ENCODE peak calls at places on chromosome 20, in four cellular contexts. P is sigmoid colon; T is CD8-positive, alpha-beta T cell; J is GM23248. V is an unnamed sample.

GRCh38 chr20:35122787-35123405 is 24.2 kb downstream of the EDEM2 start:
- DNase-seq in P (no peak), T (no peak), J (no peak), V (no peak)

GRCh38 chr20:17796096-17796563 is 96.4 kb downstream of the BANF2 start:
- DNase-seq in J (peak; percentile 89), P (peak; percentile 83), T (no peak), V (peak; percentile 90)

GRCh38 chr20:14928083-14928482 is 590.7 kb upstream of the FLRT3 start:
- DNase-seq in T (no peak), P (no peak), J (no peak), V (no peak)

GRCh38 chr20:19408971-19409370 is 196.5 kb downstream of the SLC24A3 start:
- DNase-seq in T (no peak), J (no peak), P (no peak), V (no peak)

GRCh38 chr20:20407891-20408805 is 40.2 kb downstream of the INSM1 start:
- DNase-seq in J (peak; percentile 32), P (no peak), T (no peak), V (no peak)

GRCh38 chr20:9492067-9492466 is 22.3 kb upstream of the LAMP5 start:
- DNase-seq in J (no peak), T (no peak), P (no peak), V (no peak)

GRCh38 chr20:13494019-13494418 is 144.7 kb downstream of the TASP1 start:
- DNase-seq in T (no peak), J (peak; percentile 60), P (no peak), V (no peak)

GRCh38 chr20:34420975-34421374 is 57.9 kb downstream of the ITCH start:
- DNase-seq in T (no peak), J (no peak), P (no peak), V (no peak)

GRCh38 chr20:32157611-32158010 is 48.1 kb downstream of the TM9SF4 start:
- DNase-seq in T (no peak), J (no peak), P (peak; percentile 57), V (peak; percentile 36)

GRCh38 chr20:8012724-8013123 is 6.8 kb downstream of the TMX4 start:
- DNase-seq in T (no peak), P (no peak), J (no peak), V (no peak)

GRCh38 chr20:22524393-22525015 is 59.9 kb downstream of the FOXA2 start:
- DNase-seq in T (no peak), J (no peak), P (no peak), V (no peak)

GRCh38 chr20:19824861-19825260 is 66.8 kb downstream of the RIN2 start:
- DNase-seq in T (no peak), J (peak; percentile 58), P (no peak), V (no peak)

GRCh38 chr20:23928788-23929187 is 49.2 kb upstream of the CST5 start:
- DNase-seq in P (no peak), J (no peak), T (no peak), V (peak; percentile 12)

GRCh38 chr20:17995967-17996819 is 27.4 kb downstream of the MGME1 start:
- DNase-seq in T (peak; percentile 11), P (no peak), J (peak; percentile 88), V (no peak)

GRCh38 chr20:58210398-58210747 is 18.1 kb downstream of the ANKRD60 start:
- DNase-seq in P (no peak), J (no peak), T (no peak), V (no peak)

GRCh38 chr20:32050324-32050723 is 1.7 kb upstream of the HCK start:
- DNase-seq in T (no peak), J (no peak), P (no peak), V (no peak)

GRCh38 chr20:5030348-5031205 is 29.3 kb upstream of the SLC23A2 start:
- DNase-seq in T (no peak), J (no peak), P (no peak), V (no peak)

GRCh38 chr20:35972445-35972844 is 4.1 kb downstream of the CNBD2 start:
- DNase-seq in P (no peak), T (no peak), J (peak; percentile 14), V (no peak)

GRCh38 chr20:59603727-59604608 is at the start of gene PHACTR3:
- DNase-seq in J (no peak), T (no peak), P (no peak), V (no peak)

GRCh38 chr20:8394308-8394945 is 262.4 kb downstream of the PLCB1 start:
- DNase-seq in T (no peak), J (peak; percentile 83), P (no peak), V (no peak)

GRCh38 chr20:43838703-43839060 is 76.0 kb upstream of the TOX2 start:
- DNase-seq in P (no peak), J (no peak), T (no peak), V (no peak)

GRCh38 chr20:36611625-36612024 is 6.0 kb downstream of the RAB5IF start:
- DNase-seq in P (no peak), J (no peak), T (no peak), V (no peak)

GRCh38 chr20:32893878-32894483 is 35.3 kb downstream of the EFCAB8 start:
- DNase-seq in P (no peak), T (no peak), J (peak; percentile 37), V (no peak)

GRCh38 chr20:54173653-54174451 is at the start of gene CYP24A1:
- DNase-seq in T (no peak), J (peak; percentile 64), P (no peak), V (peak; percentile 60)

GRCh38 chr20:43102394-43102793 is 87.3 kb downstream of the PTPRT start:
- DNase-seq in J (no peak), P (no peak), T (no peak), V (no peak)

GRCh38 chr20:32034581-32035397 is 17.3 kb upstream of the HCK start:
- DNase-seq in T (no peak), P (no peak), J (peak; percentile 37), V (no peak)

GRCh38 chr20:41499064-41499463 is 119.1 kb downstream of the CHD6 start:
- DNase-seq in P (no peak), T (no peak), J (peak; percentile 55), V (no peak)

GRCh38 chr20:426564-426963 is 18.5 kb downstream of the RBCK1 start:
- DNase-seq in P (no peak), J (no peak), T (no peak), V (no peak)

GRCh38 chr20:6501061-6501460 is 266.4 kb upstream of the BMP2 start:
- DNase-seq in J (peak; percentile 59), P (no peak), T (no peak), V (no peak)

GRCh38 chr20:36647194-36648121 is 1.5 kb upstream of the SLA2 start:
- DNase-seq in J (no peak), T (no peak), P (no peak), V (no peak)

GRCh38 chr20:50930139-50931047 is 844 bp downstream of the ADNP start:
- DNase-seq in J (peak; percentile 64), P (no peak), T (peak; percentile 20), V (peak; percentile 64)

GRCh38 chr20:37198962-37199660 is 19.8 kb upstream of the MROH8 start:
- DNase-seq in J (no peak), T (no peak), P (no peak), V (no peak)

GRCh38 chr20:61291166-61291829 is 39.2 kb downstream of the CDH4 start:
- DNase-seq in P (no peak), J (no peak), T (no peak), V (no peak)

GRCh38 chr20:20211274-20211987 is 156.5 kb upstream of the INSM1 start:
- DNase-seq in P (no peak), J (peak; percentile 48), T (no peak), V (no peak)

GRCh38 chr20:18831830-18832229 is 18.2 kb downstream of the SCP2D1 start:
- DNase-seq in T (no peak), P (no peak), J (peak; percentile 20), V (no peak)

GRCh38 chr20:561437-562231 is 18.0 kb upstream of the CSNK2A1 start:
- DNase-seq in J (peak; percentile 77), T (peak; percentile 15), P (peak; percentile 73), V (peak; percentile 67)

DNA sequence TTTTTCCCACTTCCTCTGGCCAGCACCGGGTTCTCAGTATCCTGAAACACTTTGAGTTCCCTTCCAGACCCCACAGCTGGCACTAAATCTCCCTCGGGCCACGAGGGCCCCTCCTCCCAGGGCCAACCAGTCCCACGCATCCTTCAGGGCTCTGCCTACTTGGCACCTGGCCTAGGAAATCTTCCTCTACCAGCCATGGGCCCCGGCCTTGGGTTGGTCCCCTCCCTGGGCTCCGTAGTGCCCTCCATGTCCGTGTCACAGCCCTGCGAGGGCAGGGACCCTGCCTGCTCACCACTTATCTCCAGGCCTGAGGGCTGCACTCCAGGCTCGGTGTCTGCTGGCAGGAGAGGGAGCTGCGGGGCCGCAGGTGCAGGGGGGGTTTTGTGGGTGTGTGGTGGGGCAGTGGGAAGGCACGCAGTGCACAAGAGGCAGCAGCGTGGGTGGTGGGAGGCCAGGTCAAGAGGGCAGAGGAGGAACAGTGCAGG is 48.8 kb upstream of the CDH22 start:
- DNase-seq in P (no peak), J (no peak), T (no peak), V (peak; percentile 39)
- H3K27me3 ChIP-seq in P (no peaks in the 10 kb centered on the region), J (no peaks in the 10 kb centered on the region), T (no peaks in the 10 kb centered on the region), V (no peaks in the 10 kb centered on the region)

GRCh38 chr20:63956664-63957003 is 418 bp upstream of the UCKL1 start:
- DNase-seq in J (no peak), T (no peak), P (no peak), V (no peak)
- H3K4me1 ChIP-seq in J (peaks cover 22% of the 10 kb centered on the region), T (peaks cover 28% of the 10 kb centered on the region), P (peaks cover 56% of the 10 kb centered on the region), V (peaks cover 2% of the 10 kb centered on the region)

GRCh38 chr20:63021356-63022321 is 14.9 kb upstream of the BHLHE23 start:
- DNase-seq in J (no peak), T (no peak), P (no peak), V (peak; percentile 41)
- H3K27me3 ChIP-seq in J (peaks cover 56% of the 10 kb centered on the region), T (no peaks in the 10 kb centered on the region), P (peaks cover 91% of the 10 kb centered on the region), V (no peaks in the 10 kb centered on the region)

GRCh38 chr20:45341579-45341938 is 6.7 kb downstream of the SDC4 start:
- DNase-seq in J (no peak), P (no peak), T (no peak), V (no peak)
- H3K4me1 ChIP-seq in J (peaks cover 79% of the 10 kb centered on the region), P (peaks cover 100% of the 10 kb centered on the region), T (no peaks in the 10 kb centered on the region), V (peaks cover 70% of the 10 kb centered on the region)

GRCh38 chr20:63249891-63250290 is 4.4 kb downstream of the NKAIN4 start:
- DNase-seq in P (no peak), T (no peak), J (no peak), V (no peak)

GRCh38 chr20:63246490-63247284 is 7.6 kb downstream of the NKAIN4 start:
- DNase-seq in T (no peak), J (peak; percentile 28), P (no peak), V (peak; percentile 39)

GRCh38 chr20:63244468-63244867 is 8.8 kb downstream of the BIRC7 start:
- DNase-seq in P (no peak), J (no peak), T (no peak), V (no peak)

GRCh38 chr20:63248835-63249591 is 5.2 kb downstream of the NKAIN4 start:
- DNase-seq in P (no peak), T (no peak), J (no peak), V (no peak)

DNA sequence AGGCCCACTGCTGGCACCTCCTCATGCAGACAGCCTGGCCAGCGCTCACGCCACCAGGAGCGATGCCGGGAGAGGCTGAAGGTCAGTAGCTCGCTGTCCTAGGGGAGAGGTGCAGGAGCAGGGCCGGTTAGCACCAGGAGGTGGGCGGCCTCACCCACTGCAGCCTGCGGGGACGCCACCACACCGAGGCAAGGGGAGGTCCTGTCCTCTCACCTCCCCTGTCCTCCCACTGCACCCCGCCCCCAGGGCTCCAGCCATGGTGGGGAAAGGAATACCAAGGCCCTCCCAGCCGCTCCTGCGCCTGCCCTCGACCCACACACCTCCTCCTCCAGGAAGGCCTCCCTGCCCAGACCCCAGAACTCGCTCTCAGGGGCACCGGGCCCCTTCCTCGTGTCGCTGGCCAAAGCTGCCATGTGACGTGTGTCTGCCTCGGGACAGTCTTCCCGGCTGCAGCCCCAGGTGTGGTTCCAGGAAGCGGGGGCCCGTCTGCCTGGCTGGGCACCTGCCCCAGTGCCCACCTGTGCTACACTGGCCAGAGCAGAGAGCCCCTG is 6.5 kb downstream of the NKAIN4 start:
- DNase-seq in T (no peak), J (no peak), P (no peak), V (no peak)
- H3K27me3 ChIP-seq in T (peaks cover 3% of the 10 kb centered on the region), J (peaks cover 10% of the 10 kb centered on the region), P (peaks cover 61% of the 10 kb centered on the region), V (no peaks in the 10 kb centered on the region)